ENCODE peak calls at places on chromosomes 2 and 18, in seven cellular contexts. N is Calu3, R is right lobe of liver, L is choroid plexus epithelial cell, V is neural crest cell, K is PC-3, Y is AG10803. Z is an unnamed sample.

GRCh38 chr2:72932045-72932444 is 14.7 kb downstream of the EMX1 start:
- DNase-seq in N (no peak), R (peak), L (peak), V (no peak), K (peak), Y (peak), Z (peak)

GRCh38 chr18:48611196-48611595 is 72.4 kb downstream of the CTIF start:
- DNase-seq in N (no peak), R (no peak), L (no peak), V (no peak), K (no peak), Y (no peak), Z (no peak)

GRCh38 chr18:62505669-62506494 is 16.9 kb upstream of the ZCCHC2 start:
- DNase-seq in N (no peak), R (no peak), L (peak), V (no peak), K (peak), Y (no peak), Z (peak)

GRCh38 chr2:163594572-163594971 is 141.2 kb downstream of the FIGN start:
- DNase-seq in N (no peak), R (no peak), L (no peak), V (no peak), K (no peak), Y (no peak), Z (no peak)

GRCh38 chr2:113175101-113175628 is 1.4 kb downstream of the PSD4 start:
- DNase-seq in N (no peak), R (no peak), L (no peak), V (no peak), K (no peak), Y (no peak), Z (no peak)

GRCh38 chr2:54041135-54041534 is 70.3 kb upstream of the PSME4 start:
- DNase-seq in N (no peak), R (no peak), L (no peak), V (no peak), K (peak), Y (no peak), Z (peak)

GRCh38 chr2:216590780-216591179 is 42.4 kb upstream of the IGFBP2 start:
- DNase-seq in N (no peak), R (no peak), L (peak), V (no peak), K (no peak), Y (peak), Z (no peak)

GRCh38 chr2:236579746-236580315 is 10.2 kb downstream of the ACKR3 start:
- DNase-seq in N (no peak), R (no peak), L (no peak), V (no peak), K (no peak), Y (no peak), Z (no peak)

GRCh38 chr2:234191819-234192407 is 141.4 kb downstream of the SPP2 start:
- DNase-seq in N (no peak), R (no peak), L (peak), V (no peak), K (peak), Y (no peak), Z (peak)

GRCh38 chr2:196887431-196887830 is 39.1 kb downstream of the PGAP1 start:
- DNase-seq in N (no peak), R (no peak), L (no peak), V (no peak), K (no peak), Y (no peak), Z (peak)

GRCh38 chr18:22705328-22705727 is 227.8 kb upstream of the RBBP8 start:
- DNase-seq in N (no peak), R (no peak), L (peak), V (no peak), K (peak), Y (peak), Z (peak)

GRCh38 chr2:9382604-9383235 is 40.6 kb downstream of the ITGB1BP1 start:
- DNase-seq in N (no peak), R (no peak), L (peak), V (no peak), K (peak), Y (no peak), Z (no peak)

GRCh38 chr2:70005752-70006446 is 44.5 kb upstream of the ASPRV1 start:
- DNase-seq in N (no peak), R (no peak), L (no peak), V (no peak), K (no peak), Y (no peak), Z (no peak)
- TF ChIP-seq CTCF in N (no peak), R (no peak), L (no peak), V (no peak), K (peak), Y (no peak), Z (no peak)

GRCh38 chr2:86001326-86001725 is 104.4 kb downstream of the POLR1A start:
- DNase-seq in N (no peak), R (no peak), L (no peak), V (no peak), K (no peak), Y (no peak), Z (no peak)
- TF ChIP-seq CTCF in N (no peak), R (no peak), L (no peak), V (no peak), K (no peak), Y (no peak), Z (no peak)

GRCh38 chr2:46549159-46549902 is 70.0 kb downstream of the TMEM247 start:
- DNase-seq in N (no peak), R (no peak), L (no peak), V (no peak), K (no peak), Y (peak), Z (no peak)

GRCh38 chr2:46547223-46548102 is 68.1 kb downstream of the TMEM247 start:
- DNase-seq in N (no peak), R (peak), L (no peak), V (no peak), K (no peak), Y (no peak), Z (no peak)

GRCh38 chr2:46550686-46551404 is 71.5 kb downstream of the TMEM247 start:
- DNase-seq in N (no peak), R (no peak), L (no peak), V (no peak), K (no peak), Y (no peak), Z (no peak)

GRCh38 chr2:46548521-46549144 is 69.3 kb downstream of the TMEM247 start:
- DNase-seq in N (no peak), R (no peak), L (no peak), V (no peak), K (no peak), Y (no peak), Z (no peak)

DNA sequence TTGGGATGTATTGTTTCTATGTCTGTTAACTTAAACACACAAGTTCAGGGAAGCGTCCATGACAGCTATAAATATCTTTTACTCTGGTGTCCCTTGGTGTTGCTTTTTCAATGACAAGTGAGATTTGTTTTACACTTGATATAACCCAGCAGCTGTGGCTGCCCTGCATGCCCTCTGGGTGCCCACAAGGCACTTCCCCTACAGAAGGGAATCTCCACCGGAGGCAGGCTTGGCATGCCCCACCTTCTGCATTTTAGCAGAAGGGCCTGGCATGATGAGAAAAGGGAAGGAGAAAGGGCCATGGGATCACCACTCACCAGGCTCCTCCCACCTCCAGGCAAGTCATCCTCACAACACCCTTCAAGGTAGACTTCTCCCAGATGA is 68.7 kb downstream of the TMEM247 start:
- DNase-seq in N (no peak), R (peak), L (no peak), V (no peak), K (no peak), Y (no peak), Z (no peak)
- TF ChIP-seq CTCF in N (no peak), R (no peak), L (no peak), V (no peak), K (no peak), Y (no peak), Z (no peak)

GRCh38 chr2:178529194-178529593 is 48.9 kb downstream of the PLEKHA3 start:
- DNase-seq in N (no peak), R (no peak), L (no peak), V (no peak), K (no peak), Y (no peak), Z (no peak)
- TF ChIP-seq CTCF in N (no peak), R (no peak), L (no peak), V (no peak), K (no peak), Y (no peak), Z (no peak)

DNA sequence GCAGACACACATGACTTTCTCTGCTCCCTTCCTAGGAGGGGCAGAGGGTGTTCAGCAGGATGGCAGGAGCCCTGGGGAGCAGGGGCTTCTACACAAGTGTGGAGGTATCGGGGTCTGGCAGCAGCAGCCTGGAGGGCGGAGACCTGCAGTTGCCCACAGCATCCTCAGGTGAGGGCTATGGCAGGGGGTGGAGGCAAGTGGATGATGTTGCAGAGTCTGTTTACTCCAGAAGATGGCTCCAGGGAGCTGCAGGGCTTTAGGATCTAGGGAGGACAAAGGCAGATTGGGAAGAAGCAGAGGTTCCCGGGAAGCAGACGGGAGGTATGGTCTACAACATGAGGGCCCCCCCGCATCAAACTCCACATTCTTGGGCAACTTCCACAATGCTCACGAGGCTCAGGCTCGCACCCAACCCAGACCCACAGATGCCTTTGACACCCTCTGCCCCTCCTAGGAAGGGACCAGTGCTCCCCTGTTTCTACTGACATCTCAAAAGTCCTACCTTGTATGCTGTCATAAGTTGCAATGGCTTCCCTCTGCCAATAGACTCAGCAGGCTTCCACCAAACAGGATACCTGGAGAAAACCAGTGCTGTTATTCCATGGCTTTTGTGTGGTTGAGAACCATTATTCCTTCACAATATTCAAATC is 12.0 kb upstream of the ATP6V1C2 start:
- DNase-seq in N (peak), R (peak), L (peak), V (no peak), K (peak), Y (no peak), Z (peak)
- TF ChIP-seq CTCF in N (peak), R (peak), L (peak), V (peak), K (peak), Y (peak), Z (peak)

DNA sequence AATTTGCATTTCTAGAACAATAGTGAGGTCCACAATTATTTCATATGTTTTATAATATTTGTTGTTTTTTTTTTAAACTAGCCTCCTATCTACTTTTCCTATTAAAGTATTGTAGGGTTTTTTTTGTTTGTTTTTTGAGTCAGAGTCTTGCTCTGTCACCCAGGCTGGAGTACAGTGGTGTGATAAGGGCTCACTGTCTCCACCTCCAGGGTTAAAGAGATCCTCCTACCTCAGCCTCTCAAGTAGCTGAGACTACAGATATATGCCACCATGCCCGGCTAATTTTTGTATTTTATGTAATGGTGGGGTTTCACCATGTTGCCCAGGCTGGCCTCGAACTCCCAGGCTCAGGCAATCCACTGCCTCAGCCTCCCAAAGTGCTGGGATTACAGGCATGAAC is 122.5 kb downstream of the SLC39A10 start:
- DNase-seq in N (peak), R (no peak), L (no peak), V (no peak), K (peak), Y (no peak), Z (peak)
- TF ChIP-seq CTCF in N (no peak), R (no peak), L (no peak), V (no peak), K (peak), Y (no peak), Z (peak)

GRCh38 chr2:135473567-135473966 is 57.5 kb downstream of the ZRANB3 start:
- DNase-seq in N (peak), R (no peak), L (peak), V (no peak), K (peak), Y (peak), Z (peak)
- TF ChIP-seq CTCF in N (peak), R (peak), L (peak), V (peak), K (peak), Y (peak), Z (peak)

GRCh38 chr2:224331698-224332097 is 70.2 kb downstream of the FAM124B start:
- DNase-seq in N (no peak), R (no peak), L (no peak), V (no peak), K (no peak), Y (no peak), Z (no peak)
- TF ChIP-seq CTCF in N (no peak), R (no peak), L (no peak), V (no peak), K (no peak), Y (no peak), Z (no peak)